ENCODE peak calls at places on chromosomes 7 and 10, in seven cellular contexts. One of them, this sample, is unnamed.

GRCh38 chr7:24968165-24968564 is 11.8 kb downstream of the OSBPL3 start:
- DNase-seq in sigmoid colon: no peak
- DNase-seq in body of pancreas: no peak
- DNase-seq in K562: no peak
- DNase-seq in A549: no peak
- DNase-seq in SJSA1: no peak
- DNase-seq in PC-9: no peak
- DNase-seq in this sample: no peak

GRCh38 chr7:9127901-9128300 is 694.5 kb downstream of the NXPH1 start:
- DNase-seq in body of pancreas: no peak
- DNase-seq in K562: no peak
- DNase-seq in A549: no peak
- DNase-seq in PC-9: no peak
- DNase-seq in sigmoid colon: no peak
- DNase-seq in SJSA1: no peak
- DNase-seq in this sample: no peak

GRCh38 chr7:138625084-138625848 is 75.9 kb downstream of the SVOPL start:
- DNase-seq in PC-9: peak; percentile 32
- DNase-seq in K562: no peak
- DNase-seq in body of pancreas: no peak
- DNase-seq in SJSA1: no peak
- DNase-seq in sigmoid colon: no peak
- DNase-seq in A549: no peak
- DNase-seq in this sample: no peak

GRCh38 chr10:43082087-43082486 is 5.2 kb downstream of the RET start:
- DNase-seq in SJSA1: no peak
- DNase-seq in K562: no peak
- DNase-seq in PC-9: peak; percentile 60
- DNase-seq in sigmoid colon: no peak
- DNase-seq in A549: no peak
- DNase-seq in body of pancreas: peak; percentile 88
- DNase-seq in this sample: no peak

GRCh38 chr10:100568937-100569336 is 33.2 kb downstream of the HIF1AN start:
- DNase-seq in A549: no peak
- DNase-seq in PC-9: no peak
- DNase-seq in body of pancreas: no peak
- DNase-seq in sigmoid colon: no peak
- DNase-seq in SJSA1: no peak
- DNase-seq in K562: no peak
- DNase-seq in this sample: no peak

GRCh38 chr10:119238577-119238976 is 31.2 kb downstream of the GRK5 start:
- DNase-seq in SJSA1: no peak
- DNase-seq in K562: no peak
- DNase-seq in sigmoid colon: no peak
- DNase-seq in body of pancreas: no peak
- DNase-seq in PC-9: no peak
- DNase-seq in A549: no peak
- DNase-seq in this sample: no peak

GRCh38 chr10:119207713-119208552 is 562 bp downstream of the GRK5 start:
- DNase-seq in sigmoid colon: peak; percentile 78
- DNase-seq in PC-9: no peak
- DNase-seq in body of pancreas: peak; percentile 24
- DNase-seq in K562: peak; percentile 17
- DNase-seq in A549: peak; percentile 29
- DNase-seq in SJSA1: peak; percentile 73
- DNase-seq in this sample: peak; percentile 75

GRCh38 chr7:129609666-129610065 is 1.9 kb upstream of the NRF1 start:
- DNase-seq in A549: no peak
- DNase-seq in PC-9: no peak
- DNase-seq in sigmoid colon: no peak
- DNase-seq in body of pancreas: no peak
- DNase-seq in K562: no peak
- DNase-seq in SJSA1: no peak
- DNase-seq in this sample: no peak

GRCh38 chr7:46909601-46910051 is 672.3 kb downstream of the TNS3 start:
- DNase-seq in sigmoid colon: no peak
- DNase-seq in A549: no peak
- DNase-seq in body of pancreas: no peak
- DNase-seq in K562: no peak
- DNase-seq in PC-9: no peak
- DNase-seq in SJSA1: peak; percentile 77
- DNase-seq in this sample: no peak

GRCh38 chr7:7808156-7808555 is 89.7 kb upstream of the RPA3 start:
- DNase-seq in SJSA1: peak; percentile 27
- DNase-seq in sigmoid colon: no peak
- DNase-seq in PC-9: no peak
- DNase-seq in K562: peak; percentile 35
- DNase-seq in body of pancreas: no peak
- DNase-seq in A549: peak; percentile 10
- DNase-seq in this sample: no peak
- H3K27ac ChIP-seq in SJSA1: no peak overlapping the region
- H3K27ac ChIP-seq in sigmoid colon: no peak overlapping the region
- H3K27ac ChIP-seq in PC-9: no peak overlapping the region
- H3K27ac ChIP-seq in K562: no peak overlapping the region
- H3K27ac ChIP-seq in body of pancreas: no peak overlapping the region
- H3K27ac ChIP-seq in A549: no peak overlapping the region
- H3K27ac ChIP-seq in this sample: no peak overlapping the region

GRCh38 chr7:4740796-4741195 is 34.6 kb upstream of the AP5Z1 start:
- DNase-seq in SJSA1: no peak
- DNase-seq in K562: no peak
- DNase-seq in PC-9: no peak
- DNase-seq in sigmoid colon: no peak
- DNase-seq in A549: no peak
- DNase-seq in body of pancreas: no peak
- DNase-seq in this sample: no peak

GRCh38 chr7:4739528-4739992 is 35.9 kb upstream of the AP5Z1 start:
- DNase-seq in PC-9: no peak
- DNase-seq in sigmoid colon: no peak
- DNase-seq in body of pancreas: peak; percentile 54
- DNase-seq in K562: peak; percentile 74
- DNase-seq in A549: peak; percentile 80
- DNase-seq in SJSA1: no peak
- DNase-seq in this sample: no peak

GRCh38 chr7:4742051-4742573 is 33.3 kb upstream of the AP5Z1 start:
- DNase-seq in sigmoid colon: no peak
- DNase-seq in body of pancreas: no peak
- DNase-seq in PC-9: no peak
- DNase-seq in K562: no peak
- DNase-seq in SJSA1: no peak
- DNase-seq in A549: no peak
- DNase-seq in this sample: no peak

GRCh38 chr7:4737300-4737699 is 38.1 kb upstream of the AP5Z1 start:
- DNase-seq in body of pancreas: no peak
- DNase-seq in SJSA1: no peak
- DNase-seq in A549: no peak
- DNase-seq in K562: no peak
- DNase-seq in PC-9: no peak
- DNase-seq in sigmoid colon: no peak
- DNase-seq in this sample: no peak

DNA sequence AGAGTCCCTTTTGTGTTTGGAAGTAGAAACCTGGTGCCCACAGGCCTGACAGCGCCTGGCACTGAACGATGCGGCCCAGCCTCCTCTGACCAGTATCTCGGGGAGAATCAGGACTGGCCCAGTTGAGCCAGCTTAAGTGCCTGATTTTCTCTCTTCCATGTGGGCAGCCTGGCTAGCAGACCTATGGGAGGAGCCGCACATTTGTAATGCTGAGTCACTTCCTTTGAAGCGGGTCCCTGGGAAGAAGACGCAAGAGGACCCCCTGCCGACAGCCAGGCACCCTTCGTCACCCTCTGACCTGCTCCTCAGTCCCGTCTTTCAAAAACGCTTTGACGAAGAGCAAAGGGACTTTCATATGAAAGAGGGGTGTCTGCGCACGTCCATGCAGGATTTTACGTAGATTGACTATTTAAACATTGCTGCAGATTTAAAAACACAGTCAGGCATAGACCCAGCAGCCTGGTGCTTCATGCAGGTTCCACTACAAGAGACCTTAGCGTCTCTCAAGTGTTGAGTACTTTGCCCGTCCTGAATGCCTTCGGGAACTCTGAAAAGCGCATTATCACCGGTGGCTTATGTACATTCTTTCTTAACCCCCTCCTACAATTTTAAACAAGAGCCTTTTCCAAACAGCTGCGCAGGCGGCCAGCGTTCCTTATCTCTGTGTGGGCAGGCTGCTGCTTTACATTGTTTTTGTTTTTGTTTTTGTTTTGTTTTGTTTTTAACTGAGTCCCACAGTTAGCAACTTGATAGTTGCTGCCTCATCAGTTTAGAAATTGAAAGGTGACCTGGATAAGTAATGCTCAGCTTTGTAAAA is 36.5 kb upstream of the AP5Z1 start:
- DNase-seq in body of pancreas: peak; percentile 52
- DNase-seq in PC-9: no peak
- DNase-seq in K562: peak; percentile 92
- DNase-seq in SJSA1: peak; percentile 92
- DNase-seq in A549: peak; percentile 91
- DNase-seq in sigmoid colon: peak; percentile 81
- DNase-seq in this sample: no peak
- H3K4me3 ChIP-seq in body of pancreas: no peak overlapping the region
- H3K4me3 ChIP-seq in PC-9: no peak overlapping the region
- H3K4me3 ChIP-seq in K562: peak overlapping the region; percentile 26
- H3K4me3 ChIP-seq in SJSA1: peak overlapping the region; percentile 11
- H3K4me3 ChIP-seq in A549: peak overlapping the region; percentile 23
- H3K4me3 ChIP-seq in sigmoid colon: peak overlapping the region; percentile 16
- H3K4me3 ChIP-seq in this sample: peak overlapping the region; percentile 34

DNA sequence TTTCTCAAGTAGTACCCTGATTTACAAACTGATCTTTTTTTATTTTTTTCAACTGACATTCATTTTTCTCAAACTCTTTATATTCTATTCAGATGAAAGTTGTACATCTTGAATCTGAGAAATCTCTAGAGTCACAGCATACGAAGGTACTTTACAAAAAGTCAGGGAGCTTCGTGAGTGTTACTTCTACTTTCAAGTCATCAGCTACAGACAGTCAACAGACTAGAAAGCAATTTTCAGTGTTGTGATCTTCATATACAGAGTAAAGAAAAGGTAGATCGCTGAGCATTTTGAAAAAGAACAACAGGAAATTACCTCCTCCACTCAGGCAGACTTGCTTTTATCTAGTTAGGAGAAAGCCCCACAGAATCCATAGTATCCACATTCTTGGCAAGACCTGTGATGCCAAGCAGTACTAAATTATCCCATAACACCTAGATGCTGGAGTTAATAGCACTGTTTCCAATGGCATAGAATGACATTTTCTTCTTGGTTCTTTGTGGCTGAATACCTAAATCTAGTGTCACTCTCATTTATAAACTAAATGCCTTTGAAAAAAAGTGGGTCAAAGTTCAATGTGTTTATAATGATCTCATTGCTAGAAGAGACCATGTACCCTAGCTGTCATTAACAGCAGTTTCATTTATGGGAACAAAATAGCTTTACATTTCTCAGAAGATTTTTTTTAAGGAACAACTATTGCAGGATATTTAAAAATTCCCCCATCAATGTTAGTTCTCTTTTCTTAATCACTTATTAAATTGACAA is 12.0 kb upstream of the ZNF800 start:
- DNase-seq in sigmoid colon: no peak
- DNase-seq in SJSA1: no peak
- DNase-seq in A549: no peak
- DNase-seq in PC-9: no peak
- DNase-seq in K562: no peak
- DNase-seq in body of pancreas: no peak
- DNase-seq in this sample: no peak
- H3K27ac ChIP-seq in sigmoid colon: no peak overlapping the region
- H3K27ac ChIP-seq in SJSA1: no peak overlapping the region
- H3K27ac ChIP-seq in A549: no peak overlapping the region
- H3K27ac ChIP-seq in PC-9: no peak overlapping the region
- H3K27ac ChIP-seq in K562: no peak overlapping the region
- H3K27ac ChIP-seq in body of pancreas: no peak overlapping the region
- H3K27ac ChIP-seq in this sample: no peak overlapping the region

DNA sequence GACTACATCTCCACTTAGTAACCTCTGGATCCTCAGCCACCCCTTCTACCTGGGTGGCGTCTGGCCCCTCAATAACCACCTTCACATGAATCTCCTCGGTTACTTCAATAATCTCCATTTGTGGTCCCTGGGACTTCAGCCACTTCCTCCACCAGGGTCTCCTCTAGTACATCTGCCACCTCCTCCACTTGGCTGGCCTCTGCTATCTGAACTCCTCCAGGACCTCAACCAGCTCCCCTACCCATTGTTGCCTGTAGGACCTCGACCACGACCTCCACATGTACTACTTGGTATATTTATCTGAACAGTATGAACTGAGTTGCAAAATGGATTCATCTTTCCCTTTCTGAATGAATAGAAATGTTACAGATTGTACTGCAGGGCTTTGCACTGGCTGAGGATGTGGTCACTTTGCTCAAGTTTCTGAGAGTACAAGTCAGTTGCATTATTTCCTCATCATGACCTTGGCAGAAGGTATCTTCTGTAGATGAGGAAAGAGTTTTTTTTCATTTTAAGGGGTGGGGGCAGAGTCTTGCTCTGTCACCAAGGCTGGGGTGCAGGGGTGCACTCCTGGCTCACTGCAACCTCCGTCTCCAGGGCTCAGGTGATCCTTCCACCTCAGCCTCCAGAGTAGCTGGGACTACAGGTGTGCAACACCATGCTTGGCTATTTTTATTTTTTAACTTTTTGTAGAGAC is 36.0 kb downstream of the MAT1A start:
- DNase-seq in A549: no peak
- DNase-seq in body of pancreas: no peak
- DNase-seq in PC-9: no peak
- DNase-seq in sigmoid colon: no peak
- DNase-seq in SJSA1: no peak
- DNase-seq in K562: no peak
- DNase-seq in this sample: no peak
- H3K4me3 ChIP-seq in A549: no peak overlapping the region
- H3K4me3 ChIP-seq in body of pancreas: no peak overlapping the region
- H3K4me3 ChIP-seq in PC-9: no peak overlapping the region
- H3K4me3 ChIP-seq in sigmoid colon: no peak overlapping the region
- H3K4me3 ChIP-seq in SJSA1: no peak overlapping the region
- H3K4me3 ChIP-seq in K562: no peak overlapping the region
- H3K4me3 ChIP-seq in this sample: no peak overlapping the region

DNA sequence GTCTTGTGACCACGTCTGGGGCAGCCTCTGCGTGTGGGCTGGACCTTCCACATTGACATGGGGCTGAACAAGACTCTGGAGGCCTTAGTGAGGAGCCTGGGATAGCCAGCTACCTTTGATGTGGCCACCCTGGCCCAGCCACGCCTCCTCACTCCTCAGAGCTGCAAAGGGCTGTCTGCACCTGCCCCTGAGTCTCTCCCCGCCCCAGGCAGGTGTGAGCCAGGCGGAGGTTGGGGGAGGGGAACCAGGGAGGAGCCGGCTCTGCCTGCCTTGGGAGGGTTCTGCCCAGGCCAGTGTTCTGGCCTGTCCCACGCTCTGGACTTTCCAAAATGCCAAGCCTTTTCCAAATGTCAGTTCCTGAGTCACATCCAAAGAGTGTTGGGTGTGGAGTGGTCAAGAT is 72.2 kb downstream of the GTF2IRD1 start:
- DNase-seq in K562: no peak
- DNase-seq in PC-9: no peak
- DNase-seq in sigmoid colon: no peak
- DNase-seq in A549: no peak
- DNase-seq in SJSA1: no peak
- DNase-seq in body of pancreas: peak; percentile 86
- DNase-seq in this sample: no peak
- H3K27ac ChIP-seq in K562: no peak overlapping the region
- H3K27ac ChIP-seq in PC-9: no peak overlapping the region
- H3K27ac ChIP-seq in sigmoid colon: no peak overlapping the region
- H3K27ac ChIP-seq in A549: peak overlapping the region; percentile 4
- H3K27ac ChIP-seq in SJSA1: no peak overlapping the region
- H3K27ac ChIP-seq in body of pancreas: no peak overlapping the region
- H3K27ac ChIP-seq in this sample: no peak overlapping the region

GRCh38 chr7:74526780-74527179 is 73.1 kb downstream of the GTF2IRD1 start:
- DNase-seq in PC-9: no peak
- DNase-seq in A549: no peak
- DNase-seq in body of pancreas: no peak
- DNase-seq in K562: no peak
- DNase-seq in SJSA1: no peak
- DNase-seq in sigmoid colon: no peak
- DNase-seq in this sample: no peak
- H3K4me3 ChIP-seq in PC-9: no peak overlapping the region
- H3K4me3 ChIP-seq in A549: no peak overlapping the region
- H3K4me3 ChIP-seq in body of pancreas: no peak overlapping the region
- H3K4me3 ChIP-seq in K562: no peak overlapping the region
- H3K4me3 ChIP-seq in SJSA1: no peak overlapping the region
- H3K4me3 ChIP-seq in sigmoid colon: no peak overlapping the region
- H3K4me3 ChIP-seq in this sample: no peak overlapping the region